ENCODE peak calls at places on chromosomes 16 and 17, in four cellular contexts. D is fibroblast of pulmonary artery, R is WERI-Rb-1, A is GM12865. N is an unnamed sample.

GRCh38 chr16:23410176-23410575 is 42.8 kb downstream of the COG7 start:
- DNase-seq in D (no peak), R (no peak), A (no peak), N (no peak)

GRCh38 chr17:19330271-19330670 is 32.3 kb downstream of the B9D1 start:
- DNase-seq in D (no peak), R (no peak), A (no peak), N (no peak)

GRCh38 chr16:50274771-50275415 is 8.5 kb downstream of the ADCY7 start:
- DNase-seq in D (no peak), R (no peak), A (no peak), N (no peak)

GRCh38 chr16:21233521-21234150 is at the start of gene ANKS4B:
- DNase-seq in D (no peak), R (no peak), A (no peak), N (no peak)

GRCh38 chr17:50541916-50542688 is 4.9 kb upstream of the SPATA20 start:
- DNase-seq in D (peak), R (peak), A (peak), N (peak)

GRCh38 chr17:45719335-45720071 is 64.6 kb upstream of the CRHR1 start:
- DNase-seq in D (peak), R (peak), A (peak), N (peak)

GRCh38 chr17:74059471-74059870 is 144.0 kb upstream of the RPL38 start:
- DNase-seq in D (no peak), R (peak), A (no peak), N (no peak)

GRCh38 chr17:72187544-72187943 is 66.7 kb downstream of the SOX9 start:
- DNase-seq in D (peak), R (no peak), A (no peak), N (no peak)

GRCh38 chr16:19331794-19332193 is 46.3 kb downstream of the CLEC19A start:
- DNase-seq in D (no peak), R (no peak), A (no peak), N (no peak)

GRCh38 chr17:50118076-50118827 is 11.7 kb downstream of the SAMD14 start:
- DNase-seq in D (no peak), R (no peak), A (no peak), N (no peak)

GRCh38 chr17:28347261-28347891 is 10.0 kb downstream of the POLDIP2 start:
- DNase-seq in D (peak), R (no peak), A (no peak), N (no peak)

GRCh38 chr16:29920690-29921371 is 5.2 kb downstream of the KCTD13 start:
- DNase-seq in D (no peak), R (no peak), A (no peak), N (no peak)

GRCh38 chr16:3192476-3193019 is 4.5 kb downstream of the OR1F1 start:
- DNase-seq in D (no peak), R (no peak), A (no peak), N (no peak)

GRCh38 chr16:78987676-78988075 is 612.9 kb downstream of the MAF start:
- DNase-seq in D (no peak), R (no peak), A (no peak), N (no peak)

GRCh38 chr16:1863681-1864460 is 8.1 kb downstream of the MEIOB start:
- DNase-seq in D (peak), R (no peak), A (peak), N (peak)

GRCh38 chr17:38713456-38713855 is 8.4 kb downstream of the MLLT6 start:
- DNase-seq in D (no peak), R (no peak), A (no peak), N (no peak)

GRCh38 chr16:48865511-48865910 is 255.5 kb upstream of the N4BP1 start:
- DNase-seq in D (no peak), R (no peak), A (no peak), N (no peak)

GRCh38 chr17:29698019-29698777 is 75.5 kb upstream of the CORO6 start:
- DNase-seq in D (no peak), R (no peak), A (no peak), N (no peak)

GRCh38 chr16:17325744-17326143 is 145.0 kb downstream of the XYLT1 start:
- DNase-seq in D (no peak), R (no peak), A (no peak), N (no peak)

GRCh38 chr17:42131971-42132370 is 9.4 kb downstream of the HSPB9 start:
- DNase-seq in D (peak), R (no peak), A (no peak), N (no peak)

GRCh38 chr16:74605746-74606520 is 981 bp downstream of the GLG1 start:
- DNase-seq in D (no peak), R (no peak), A (no peak), N (peak)

GRCh38 chr16:78925071-78925714 is 675.3 kb downstream of the MAF start:
- DNase-seq in D (no peak), R (peak), A (peak), N (peak)

GRCh38 chr16:54928421-54929089 is 2.1 kb upstream of the IRX5 start:
- DNase-seq in D (no peak), R (peak), A (peak), N (no peak)

GRCh38 chr16:87945351-87946042 is 5.7 kb upstream of the BANP start:
- DNase-seq in D (peak), R (peak), A (no peak), N (peak)

GRCh38 chr16:17949713-17950112 is 386.8 kb downstream of the NPIPA8 start:
- DNase-seq in D (no peak), R (no peak), A (no peak), N (no peak)

GRCh38 chr16:73071131-73071940 is 23.4 kb upstream of the ZFHX3 start:
- DNase-seq in D (peak), R (no peak), A (no peak), N (peak)

GRCh38 chr17:69404398-69404797 is 10.1 kb upstream of the MAP2K6 start:
- DNase-seq in D (no peak), R (no peak), A (no peak), N (peak)

GRCh38 chr17:14337596-14338079 is 36.8 kb downstream of the HS3ST3B1 start:
- DNase-seq in D (no peak), R (no peak), A (peak), N (no peak)

GRCh38 chr17:50146230-50146926 is 4.1 kb downstream of the PPP1R9B start:
- DNase-seq in D (no peak), R (no peak), A (no peak), N (no peak)

GRCh38 chr16:4414187-4414909 is 2.0 kb downstream of the CORO7 start:
- DNase-seq in D (no peak), R (no peak), A (peak), N (no peak)

GRCh38 chr16:4412854-4413253 is 3.5 kb downstream of the CORO7 start:
- DNase-seq in D (no peak), R (no peak), A (no peak), N (no peak)

GRCh38 chr16:4412159-4412558 is 4.2 kb downstream of the CORO7 start:
- DNase-seq in D (no peak), R (no peak), A (no peak), N (no peak)

GRCh38 chr16:4416200-4417032 is at the start of gene CORO7:
- DNase-seq in D (peak), R (peak), A (peak), N (peak)

DNA sequence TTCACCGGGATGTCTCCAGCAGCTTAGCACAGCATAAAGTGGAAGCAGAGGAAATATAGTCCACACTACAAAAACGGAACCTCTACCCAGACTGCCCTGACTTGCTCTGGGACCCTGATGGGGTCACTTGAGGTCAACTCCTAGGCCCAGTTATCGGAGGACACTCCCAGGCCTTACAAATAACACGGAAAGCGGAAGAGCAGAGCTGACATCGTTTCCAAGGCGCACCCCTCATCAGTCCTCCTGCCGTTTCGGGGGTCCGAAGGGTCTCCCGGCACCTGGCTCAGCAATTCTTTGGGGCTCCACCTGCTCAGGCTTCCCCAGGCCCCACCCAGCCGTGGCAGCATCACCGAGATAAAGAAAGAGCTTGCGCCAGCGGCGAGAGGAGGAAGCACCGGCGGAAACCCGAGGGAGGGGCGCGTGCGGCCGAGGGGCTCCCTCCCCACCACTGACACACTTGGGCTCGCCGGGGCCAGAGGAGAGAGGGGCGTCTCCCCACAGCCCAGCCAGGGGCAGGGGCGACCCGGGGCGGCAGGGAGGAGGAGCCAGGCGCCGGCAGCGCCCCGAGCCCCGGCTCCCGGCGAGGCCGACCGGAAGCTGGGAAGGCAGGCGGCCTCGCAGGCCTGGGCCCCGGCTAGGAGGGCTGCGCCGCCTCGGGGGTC is 727 bp downstream of the CORO7 start:
- DNase-seq in D (no peak), R (peak), A (peak), N (peak)
- TF ChIP-seq CTCF in D (no peak), R (no peak), A (no peak), N (no peak)

DNA sequence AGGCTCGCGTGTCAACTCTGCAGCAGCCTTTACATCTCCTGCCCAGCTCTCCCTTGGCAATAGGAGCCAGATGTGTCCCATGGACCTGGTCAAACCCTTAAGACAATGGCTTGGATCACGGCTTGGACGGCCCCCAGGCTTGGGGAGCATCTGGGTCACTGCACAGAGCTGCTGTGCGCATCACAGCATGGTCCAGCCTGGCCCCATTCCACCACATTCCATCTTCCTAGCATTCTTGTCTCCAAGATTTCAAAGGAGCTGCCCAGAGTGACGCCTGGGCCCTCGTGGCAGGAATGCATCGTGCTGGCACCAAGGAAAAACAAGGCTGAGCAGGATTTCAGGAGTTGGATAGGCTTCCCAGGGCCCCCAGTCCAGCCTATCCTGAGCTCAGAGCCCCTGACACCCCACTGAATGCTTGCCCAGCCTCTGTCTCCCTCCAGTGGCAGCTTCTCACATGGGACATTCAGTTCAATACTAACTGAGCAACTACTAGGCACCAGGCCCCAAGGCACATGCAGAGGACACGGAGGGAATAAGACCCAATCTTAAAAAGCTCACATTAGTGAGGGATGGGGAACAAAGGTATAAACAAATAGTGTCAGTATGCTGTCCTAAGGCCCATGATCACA is 34.3 kb downstream of the TK2 start:
- DNase-seq in D (peak), R (no peak), A (peak), N (peak)
- H3K4me3 ChIP-seq in D (no peak), R (no peak), A (no peak), N (no peak)

DNA sequence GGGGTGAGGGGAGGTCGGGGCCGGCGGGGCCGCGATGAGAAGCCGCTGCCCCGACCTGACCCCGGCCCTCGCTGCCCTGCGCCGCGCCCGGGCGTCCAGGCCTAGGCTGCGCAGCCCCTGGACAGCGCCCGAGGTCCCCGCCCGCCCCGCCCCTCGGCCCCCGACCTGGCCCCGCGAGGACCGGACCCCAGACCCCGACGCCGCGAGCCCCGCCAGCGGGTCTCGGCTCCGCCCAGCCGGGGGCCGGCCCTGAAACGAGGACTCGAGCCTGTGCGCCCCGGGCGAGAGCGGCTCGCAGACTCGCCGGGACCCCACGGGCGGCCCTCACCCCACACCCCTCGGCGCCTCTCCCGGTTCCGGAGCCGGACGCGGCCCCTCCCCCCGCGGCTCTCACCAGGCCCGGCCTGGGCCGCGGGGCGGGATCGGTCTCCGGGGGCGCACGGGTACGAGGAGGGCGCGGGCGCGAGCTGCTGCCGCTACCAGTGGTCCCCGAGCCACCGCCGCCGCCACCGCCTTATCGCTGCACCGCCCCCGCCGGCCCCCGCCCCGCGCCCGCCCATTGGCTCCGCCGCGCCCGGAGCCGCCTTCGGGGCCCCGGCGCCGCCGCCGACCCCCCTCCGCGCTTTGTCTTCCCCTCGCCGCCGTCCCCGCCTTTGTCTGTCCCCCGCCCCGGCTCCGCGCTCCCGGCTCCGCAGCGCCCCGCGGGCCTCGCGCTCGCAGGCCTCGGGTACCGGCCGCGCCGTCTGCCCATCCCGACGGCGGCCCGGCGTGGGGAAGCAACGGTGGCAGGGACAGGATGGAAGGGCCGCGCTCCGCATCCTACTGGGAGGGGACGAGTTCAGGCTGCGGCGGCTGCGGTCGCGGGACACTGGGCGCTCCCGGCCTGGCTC is at the start of gene LIMD2:
- DNase-seq in D (peak), R (peak), A (peak), N (peak)
- TF ChIP-seq CTCF in D (no peak), R (peak), A (no peak), N (no peak)

GRCh38 chr17:78748048-78748729 is 33.9 kb downstream of the CYTH1 start:
- DNase-seq in D (no peak), R (no peak), A (peak), N (peak)
- H3K4me3 ChIP-seq in D (no peak), R (no peak), A (peak), N (no peak)

GRCh38 chr16:89122322-89122831 is 28.7 kb downstream of the ACSF3 start:
- DNase-seq in D (no peak), R (no peak), A (peak), N (no peak)
- TF ChIP-seq CTCF in D (no peak), R (no peak), A (no peak), N (no peak)

DNA sequence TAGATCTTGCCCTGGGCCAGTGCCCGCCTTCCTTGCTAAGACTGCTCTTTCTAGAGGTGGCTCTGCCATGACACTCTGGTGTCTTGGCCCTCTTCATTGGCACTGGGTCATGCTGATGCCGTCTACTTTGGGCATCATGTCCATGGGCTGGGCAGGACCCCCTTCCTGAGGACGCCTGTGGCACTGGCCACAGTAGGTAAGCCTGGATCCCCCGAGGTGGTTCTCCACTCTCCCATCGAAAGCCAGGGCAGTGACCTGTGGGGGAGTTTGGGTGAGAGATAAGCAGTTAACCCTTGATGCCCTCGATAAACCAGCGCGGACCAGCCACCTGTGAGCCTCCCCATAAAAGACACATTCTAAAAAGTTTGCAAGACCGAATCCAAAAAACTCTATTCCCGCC is 20.0 kb upstream of the ITGB4 start:
- DNase-seq in D (no peak), R (no peak), A (no peak), N (no peak)
- H3K4me3 ChIP-seq in D (no peak), R (no peak), A (no peak), N (no peak)